ENCODE peak calls at places on chromosomes 2 and 18, in nine cellular contexts. B, R, O, Y, U, J, K, A and H are unnamed samples.

GRCh38 chr18:62610509-62611394 is 87.9 kb downstream of the ZCCHC2 start:
- DNase-seq in B (no peak), R (no peak), K (no peak), Y (no peak), A (no peak), U (no peak), J (no peak), O (no peak), H (no peak)

GRCh38 chr2:173858297-173858731 is 106.9 kb downstream of the SP3 start:
- DNase-seq in J (peak; percentile 47), A (no peak), K (no peak), O (no peak), Y (peak; percentile 46), B (no peak), R (peak; percentile 51), U (no peak), H (peak; percentile 6)

GRCh38 chr2:37439131-37439642 is 94.8 kb downstream of the QPCT start:
- DNase-seq in U (no peak), Y (no peak), A (no peak), J (no peak), O (no peak), K (no peak), B (no peak), R (no peak), H (no peak)

GRCh38 chr2:97870396-97870843 is 125.3 kb downstream of the TMEM131 start:
- DNase-seq in Y (no peak), J (peak; percentile 71), A (no peak), K (no peak), O (no peak), U (no peak), R (peak; percentile 83), B (no peak), H (peak; percentile 10)

GRCh38 chr18:31587538-31587937 is 4.1 kb upstream of the TTR start:
- DNase-seq in A (no peak), O (no peak), J (no peak), U (no peak), B (no peak), R (no peak), K (no peak), Y (no peak), H (no peak)

GRCh38 chr2:205177505-205177904 is 504.8 kb upstream of the NRP2 start:
- DNase-seq in U (no peak), O (no peak), J (no peak), B (no peak), Y (no peak), K (no peak), A (no peak), R (no peak), H (no peak)

GRCh38 chr18:50879302-50880107 is 587 bp downstream of the ME2 start:
- DNase-seq in A (peak; percentile 46), J (no peak), R (peak; percentile 28), U (no peak), B (no peak), O (peak; percentile 12), Y (peak; percentile 75), K (no peak), H (no peak)

GRCh38 chr2:32289165-32290054 is 11.7 kb downstream of the YIPF4 start:
- DNase-seq in Y (no peak), U (no peak), R (peak; percentile 31), A (no peak), O (no peak), B (no peak), J (no peak), K (no peak), H (no peak)

GRCh38 chr2:134411828-134412638 is 158.2 kb downstream of the MGAT5 start:
- DNase-seq in A (peak; percentile 79), O (peak; percentile 56), U (peak; percentile 55), B (peak; percentile 16), Y (peak; percentile 78), J (peak; percentile 78), K (peak; percentile 82), R (peak; percentile 72), H (peak; percentile 77)

GRCh38 chr2:154452471-154452870 is 246.0 kb upstream of the KCNJ3 start:
- DNase-seq in U (no peak), J (no peak), Y (no peak), B (no peak), A (no peak), K (no peak), R (no peak), O (no peak), H (no peak)

GRCh38 chr2:232750135-232750671 is 26.2 kb downstream of the KCNJ13 start:
- DNase-seq in U (no peak), B (no peak), A (no peak), O (no peak), R (no peak), Y (no peak), J (no peak), K (no peak), H (no peak)

GRCh38 chr2:102677219-102678215 is 58.2 kb downstream of the SLC9A2 start:
- DNase-seq in J (no peak), K (no peak), A (no peak), U (no peak), R (peak; percentile 23), Y (no peak), O (no peak), B (no peak), H (no peak)

GRCh38 chr2:100745630-100746029 is 74.3 kb upstream of the NPAS2 start:
- DNase-seq in A (no peak), U (no peak), R (no peak), J (no peak), B (no peak), K (no peak), Y (no peak), O (no peak), H (no peak)

GRCh38 chr2:200026312-200026711 is 70.9 kb downstream of the MAIP1 start:
- DNase-seq in J (no peak), Y (no peak), A (no peak), R (no peak), O (no peak), B (no peak), U (no peak), K (no peak), H (no peak)

GRCh38 chr2:216210711-216211131 is 101.6 kb downstream of the XRCC5 start:
- DNase-seq in Y (no peak), R (peak; percentile 54), B (no peak), J (no peak), O (no peak), U (no peak), K (no peak), A (no peak), H (no peak)

GRCh38 chr18:22155584-22155983 is 13.8 kb upstream of the GATA6 start:
- DNase-seq in U (no peak), K (no peak), Y (no peak), B (no peak), O (no peak), R (no peak), J (no peak), A (no peak), H (no peak)

GRCh38 chr2:46656640-46657039 is 177.3 kb downstream of the TMEM247 start:
- DNase-seq in J (no peak), Y (no peak), O (no peak), U (no peak), B (no peak), R (no peak), A (no peak), K (no peak), H (no peak)

GRCh38 chr18:32717151-32717550 is 55.7 kb downstream of the KLHL14 start:
- DNase-seq in Y (no peak), U (no peak), R (no peak), J (no peak), B (no peak), O (no peak), K (no peak), A (no peak), H (no peak)

GRCh38 chr2:236998250-236998649 is 87.4 kb upstream of the COPS8 start:
- DNase-seq in U (no peak), B (no peak), O (no peak), J (no peak), K (no peak), Y (peak; percentile 36), A (no peak), R (peak; percentile 65), H (no peak)

GRCh38 chr2:29423267-29423666 is 308.1 kb downstream of the CLIP4 start:
- DNase-seq in J (no peak), O (no peak), U (no peak), Y (peak; percentile 4), B (no peak), A (no peak), R (no peak), K (no peak), H (no peak)

GRCh38 chr2:241219856-241220356 is 31.4 kb downstream of the ANO7 start:
- DNase-seq in K (no peak), O (no peak), B (no peak), J (no peak), A (no peak), U (no peak), Y (no peak), R (no peak), H (no peak)

GRCh38 chr2:102112692-102113665 is 29.6 kb upstream of the IL1R1 start:
- DNase-seq in R (peak; percentile 55), O (no peak), J (no peak), Y (no peak), B (no peak), A (no peak), K (no peak), U (no peak), H (no peak)

GRCh38 chr2:67857836-67858235 is 205.0 kb downstream of the C1D start:
- DNase-seq in A (no peak), B (no peak), O (no peak), K (no peak), U (no peak), J (no peak), Y (no peak), R (no peak), H (no peak)

GRCh38 chr2:129695496-129695895 is 284.0 kb upstream of the RAB6C start:
- DNase-seq in R (no peak), K (no peak), U (no peak), Y (no peak), O (no peak), A (no peak), B (no peak), J (no peak), H (no peak)

GRCh38 chr18:75393721-75394120 is 33.8 kb downstream of the SMIM21 start:
- DNase-seq in Y (no peak), A (no peak), J (no peak), K (no peak), R (no peak), B (no peak), O (no peak), U (no peak), H (no peak)

GRCh38 chr2:55109219-55109891 is 59.1 kb upstream of the RTN4 start:
- DNase-seq in J (no peak), R (peak; percentile 81), U (no peak), B (no peak), O (no peak), K (no peak), A (no peak), Y (peak; percentile 58), H (no peak)

GRCh38 chr2:61535449-61535848 is 2.7 kb downstream of the XPO1 start:
- DNase-seq in B (no peak), O (no peak), R (no peak), A (no peak), Y (no peak), K (no peak), U (no peak), J (no peak), H (no peak)

GRCh38 chr2:38533757-38534545 is 68.8 kb downstream of the HNRNPLL start:
- DNase-seq in B (no peak), Y (no peak), U (no peak), K (no peak), R (no peak), J (no peak), A (no peak), O (no peak), H (no peak)

GRCh38 chr2:215619022-215619958 is 183.4 kb upstream of the FN1 start:
- DNase-seq in B (no peak), R (peak; percentile 70), U (no peak), K (no peak), J (no peak), A (no peak), O (no peak), Y (peak; percentile 61), H (no peak)

GRCh38 chr2:172480301-172481218 is 53.2 kb downstream of the ITGA6 start:
- DNase-seq in K (peak; percentile 66), U (no peak), J (no peak), B (no peak), R (peak; percentile 75), A (no peak), O (no peak), Y (no peak), H (no peak)

GRCh38 chr2:174326880-174327558 is 7.7 kb upstream of the SP9 start:
- DNase-seq in U (no peak), O (no peak), B (no peak), Y (no peak), J (no peak), K (no peak), R (no peak), A (no peak), H (no peak)